ENCODE peak calls at places on chromosomes 5 and 9, in nine cellular contexts. One of them, this sample, is unnamed.

GRCh38 chr5:174717826-174718455 is 6.4 kb upstream of the MSX2 start:
- DNase-seq in left ventricle myocardium inferior: no peak
- DNase-seq in astrocyte: no peak
- DNase-seq in colonic mucosa: no peak
- DNase-seq in AG10803: no peak
- DNase-seq in IMR-90: no peak
- DNase-seq in activated CD8-positive, alpha-beta T cell treated with anti-CD3 and anti-CD28 coated beads for 36 hours: no peak
- DNase-seq in psoas muscle: no peak
- DNase-seq in brain microvascular endothelial cell: no peak
- DNase-seq in this sample: no peak

GRCh38 chr9:122200960-122201635 is 27.7 kb downstream of the LHX6 start:
- DNase-seq in left ventricle myocardium inferior: no peak
- DNase-seq in IMR-90: peak
- DNase-seq in brain microvascular endothelial cell: peak
- DNase-seq in activated CD8-positive, alpha-beta T cell treated with anti-CD3 and anti-CD28 coated beads for 36 hours: no peak
- DNase-seq in psoas muscle: peak
- DNase-seq in colonic mucosa: no peak
- DNase-seq in astrocyte: peak
- DNase-seq in AG10803: peak
- DNase-seq in this sample: no peak

GRCh38 chr5:179438041-179438441 is 92.8 kb upstream of the ADAMTS2 start:
- DNase-seq in colonic mucosa: no peak
- DNase-seq in psoas muscle: no peak
- DNase-seq in astrocyte: no peak
- DNase-seq in brain microvascular endothelial cell: no peak
- DNase-seq in IMR-90: no peak
- DNase-seq in activated CD8-positive, alpha-beta T cell treated with anti-CD3 and anti-CD28 coated beads for 36 hours: no peak
- DNase-seq in AG10803: no peak
- DNase-seq in left ventricle myocardium inferior: no peak
- DNase-seq in this sample: no peak

GRCh38 chr5:144469106-144469505 is 298.4 kb downstream of the KCTD16 start:
- DNase-seq in psoas muscle: no peak
- DNase-seq in activated CD8-positive, alpha-beta T cell treated with anti-CD3 and anti-CD28 coated beads for 36 hours: no peak
- DNase-seq in left ventricle myocardium inferior: no peak
- DNase-seq in colonic mucosa: no peak
- DNase-seq in IMR-90: peak
- DNase-seq in astrocyte: peak
- DNase-seq in brain microvascular endothelial cell: no peak
- DNase-seq in AG10803: peak
- DNase-seq in this sample: no peak

GRCh38 chr9:93110400-93110855 is 14.4 kb downstream of the CARD19 start:
- DNase-seq in left ventricle myocardium inferior: no peak
- DNase-seq in colonic mucosa: no peak
- DNase-seq in IMR-90: no peak
- DNase-seq in psoas muscle: peak
- DNase-seq in activated CD8-positive, alpha-beta T cell treated with anti-CD3 and anti-CD28 coated beads for 36 hours: no peak
- DNase-seq in brain microvascular endothelial cell: no peak
- DNase-seq in astrocyte: no peak
- DNase-seq in AG10803: no peak
- DNase-seq in this sample: peak

GRCh38 chr5:38783011-38783551 is 62.7 kb upstream of the OSMR start:
- DNase-seq in IMR-90: peak
- DNase-seq in colonic mucosa: no peak
- DNase-seq in astrocyte: peak
- DNase-seq in left ventricle myocardium inferior: no peak
- DNase-seq in activated CD8-positive, alpha-beta T cell treated with anti-CD3 and anti-CD28 coated beads for 36 hours: no peak
- DNase-seq in AG10803: peak
- DNase-seq in brain microvascular endothelial cell: peak
- DNase-seq in psoas muscle: no peak
- DNase-seq in this sample: no peak

GRCh38 chr5:54148858-54149257 is 161.5 kb downstream of the ARL15 start:
- DNase-seq in psoas muscle: no peak
- DNase-seq in brain microvascular endothelial cell: no peak
- DNase-seq in colonic mucosa: no peak
- DNase-seq in IMR-90: peak
- DNase-seq in astrocyte: no peak
- DNase-seq in activated CD8-positive, alpha-beta T cell treated with anti-CD3 and anti-CD28 coated beads for 36 hours: no peak
- DNase-seq in AG10803: peak
- DNase-seq in left ventricle myocardium inferior: no peak
- DNase-seq in this sample: no peak

GRCh38 chr5:55868846-55869245 is 17.7 kb downstream of the IL31RA start:
- DNase-seq in psoas muscle: no peak
- DNase-seq in brain microvascular endothelial cell: peak
- DNase-seq in colonic mucosa: no peak
- DNase-seq in left ventricle myocardium inferior: no peak
- DNase-seq in IMR-90: peak
- DNase-seq in AG10803: peak
- DNase-seq in activated CD8-positive, alpha-beta T cell treated with anti-CD3 and anti-CD28 coated beads for 36 hours: peak
- DNase-seq in astrocyte: peak
- DNase-seq in this sample: no peak

GRCh38 chr5:87499478-87500410 is 87.0 kb upstream of the CCNH start:
- DNase-seq in left ventricle myocardium inferior: no peak
- DNase-seq in activated CD8-positive, alpha-beta T cell treated with anti-CD3 and anti-CD28 coated beads for 36 hours: no peak
- DNase-seq in astrocyte: no peak
- DNase-seq in colonic mucosa: no peak
- DNase-seq in AG10803: peak
- DNase-seq in IMR-90: no peak
- DNase-seq in brain microvascular endothelial cell: no peak
- DNase-seq in psoas muscle: peak
- DNase-seq in this sample: no peak

GRCh38 chr5:126481243-126481642 is 58.0 kb downstream of the GRAMD2B start:
- DNase-seq in psoas muscle: no peak
- DNase-seq in activated CD8-positive, alpha-beta T cell treated with anti-CD3 and anti-CD28 coated beads for 36 hours: no peak
- DNase-seq in colonic mucosa: no peak
- DNase-seq in AG10803: peak
- DNase-seq in brain microvascular endothelial cell: no peak
- DNase-seq in left ventricle myocardium inferior: no peak
- DNase-seq in IMR-90: peak
- DNase-seq in astrocyte: peak
- DNase-seq in this sample: no peak

GRCh38 chr5:66503203-66503789 is 92.9 kb upstream of the MAST4 start:
- DNase-seq in psoas muscle: no peak
- DNase-seq in colonic mucosa: no peak
- DNase-seq in activated CD8-positive, alpha-beta T cell treated with anti-CD3 and anti-CD28 coated beads for 36 hours: no peak
- DNase-seq in brain microvascular endothelial cell: no peak
- DNase-seq in left ventricle myocardium inferior: no peak
- DNase-seq in IMR-90: no peak
- DNase-seq in AG10803: no peak
- DNase-seq in astrocyte: no peak
- DNase-seq in this sample: no peak

GRCh38 chr5:66494437-66494836 is 101.8 kb upstream of the MAST4 start:
- DNase-seq in IMR-90: no peak
- DNase-seq in AG10803: no peak
- DNase-seq in activated CD8-positive, alpha-beta T cell treated with anti-CD3 and anti-CD28 coated beads for 36 hours: peak
- DNase-seq in psoas muscle: no peak
- DNase-seq in astrocyte: no peak
- DNase-seq in brain microvascular endothelial cell: no peak
- DNase-seq in left ventricle myocardium inferior: no peak
- DNase-seq in colonic mucosa: no peak
- DNase-seq in this sample: no peak

GRCh38 chr5:66498791-66499207 is 97.4 kb upstream of the MAST4 start:
- DNase-seq in astrocyte: peak
- DNase-seq in activated CD8-positive, alpha-beta T cell treated with anti-CD3 and anti-CD28 coated beads for 36 hours: peak
- DNase-seq in colonic mucosa: no peak
- DNase-seq in psoas muscle: no peak
- DNase-seq in left ventricle myocardium inferior: no peak
- DNase-seq in AG10803: peak
- DNase-seq in IMR-90: no peak
- DNase-seq in brain microvascular endothelial cell: peak
- DNase-seq in this sample: no peak
- TF ChIP-seq CTCF in astrocyte: peak
- TF ChIP-seq CTCF in activated CD8-positive, alpha-beta T cell treated with anti-CD3 and anti-CD28 coated beads for 36 hours: no peak
- TF ChIP-seq CTCF in colonic mucosa: no peak
- TF ChIP-seq CTCF in psoas muscle: no peak
- TF ChIP-seq CTCF in left ventricle myocardium inferior: peak
- TF ChIP-seq CTCF in AG10803: peak
- TF ChIP-seq CTCF in IMR-90: no peak
- TF ChIP-seq CTCF in brain microvascular endothelial cell: peak
- TF ChIP-seq CTCF in this sample: no peak

GRCh38 chr5:132677191-132677590 is 3.4 kb downstream of the IL4 start:
- DNase-seq in AG10803: peak
- DNase-seq in IMR-90: peak
- DNase-seq in colonic mucosa: peak
- DNase-seq in activated CD8-positive, alpha-beta T cell treated with anti-CD3 and anti-CD28 coated beads for 36 hours: no peak
- DNase-seq in psoas muscle: peak
- DNase-seq in left ventricle myocardium inferior: no peak
- DNase-seq in astrocyte: peak
- DNase-seq in brain microvascular endothelial cell: peak
- DNase-seq in this sample: no peak
- TF ChIP-seq CTCF in AG10803: peak
- TF ChIP-seq CTCF in IMR-90: peak
- TF ChIP-seq CTCF in colonic mucosa: no peak
- TF ChIP-seq CTCF in activated CD8-positive, alpha-beta T cell treated with anti-CD3 and anti-CD28 coated beads for 36 hours: no peak
- TF ChIP-seq CTCF in psoas muscle: peak
- TF ChIP-seq CTCF in left ventricle myocardium inferior: no peak
- TF ChIP-seq CTCF in astrocyte: peak
- TF ChIP-seq CTCF in brain microvascular endothelial cell: peak
- TF ChIP-seq CTCF in this sample: no peak

GRCh38 chr5:82560546-82560945 is 282.4 kb upstream of the RPS23 start:
- DNase-seq in IMR-90: no peak
- DNase-seq in AG10803: no peak
- DNase-seq in colonic mucosa: no peak
- DNase-seq in astrocyte: no peak
- DNase-seq in brain microvascular endothelial cell: no peak
- DNase-seq in left ventricle myocardium inferior: no peak
- DNase-seq in psoas muscle: no peak
- DNase-seq in activated CD8-positive, alpha-beta T cell treated with anti-CD3 and anti-CD28 coated beads for 36 hours: no peak
- DNase-seq in this sample: no peak
- TF ChIP-seq CTCF in IMR-90: no peak
- TF ChIP-seq CTCF in AG10803: no peak
- TF ChIP-seq CTCF in colonic mucosa: no peak
- TF ChIP-seq CTCF in astrocyte: no peak
- TF ChIP-seq CTCF in brain microvascular endothelial cell: no peak
- TF ChIP-seq CTCF in left ventricle myocardium inferior: no peak
- TF ChIP-seq CTCF in psoas muscle: no peak
- TF ChIP-seq CTCF in activated CD8-positive, alpha-beta T cell treated with anti-CD3 and anti-CD28 coated beads for 36 hours: no peak
- TF ChIP-seq CTCF in this sample: no peak

GRCh38 chr5:177364159-177364962 is 6.6 kb downstream of the RGS14 start:
- DNase-seq in AG10803: no peak
- DNase-seq in activated CD8-positive, alpha-beta T cell treated with anti-CD3 and anti-CD28 coated beads for 36 hours: peak
- DNase-seq in IMR-90: no peak
- DNase-seq in left ventricle myocardium inferior: no peak
- DNase-seq in astrocyte: no peak
- DNase-seq in brain microvascular endothelial cell: no peak
- DNase-seq in psoas muscle: peak
- DNase-seq in colonic mucosa: no peak
- DNase-seq in this sample: no peak

GRCh38 chr5:177361418-177362101 is 3.8 kb downstream of the RGS14 start:
- DNase-seq in brain microvascular endothelial cell: no peak
- DNase-seq in astrocyte: no peak
- DNase-seq in AG10803: no peak
- DNase-seq in left ventricle myocardium inferior: no peak
- DNase-seq in colonic mucosa: no peak
- DNase-seq in activated CD8-positive, alpha-beta T cell treated with anti-CD3 and anti-CD28 coated beads for 36 hours: peak
- DNase-seq in IMR-90: no peak
- DNase-seq in psoas muscle: peak
- DNase-seq in this sample: no peak

GRCh38 chr5:177363565-177363964 is 5.8 kb downstream of the RGS14 start:
- DNase-seq in AG10803: no peak
- DNase-seq in activated CD8-positive, alpha-beta T cell treated with anti-CD3 and anti-CD28 coated beads for 36 hours: no peak
- DNase-seq in psoas muscle: no peak
- DNase-seq in astrocyte: no peak
- DNase-seq in colonic mucosa: no peak
- DNase-seq in left ventricle myocardium inferior: no peak
- DNase-seq in brain microvascular endothelial cell: no peak
- DNase-seq in IMR-90: no peak
- DNase-seq in this sample: no peak

GRCh38 chr5:177362102-177362868 is 4.6 kb downstream of the RGS14 start:
- DNase-seq in colonic mucosa: no peak
- DNase-seq in AG10803: no peak
- DNase-seq in activated CD8-positive, alpha-beta T cell treated with anti-CD3 and anti-CD28 coated beads for 36 hours: no peak
- DNase-seq in astrocyte: no peak
- DNase-seq in brain microvascular endothelial cell: no peak
- DNase-seq in left ventricle myocardium inferior: no peak
- DNase-seq in psoas muscle: no peak
- DNase-seq in IMR-90: no peak
- DNase-seq in this sample: no peak

DNA sequence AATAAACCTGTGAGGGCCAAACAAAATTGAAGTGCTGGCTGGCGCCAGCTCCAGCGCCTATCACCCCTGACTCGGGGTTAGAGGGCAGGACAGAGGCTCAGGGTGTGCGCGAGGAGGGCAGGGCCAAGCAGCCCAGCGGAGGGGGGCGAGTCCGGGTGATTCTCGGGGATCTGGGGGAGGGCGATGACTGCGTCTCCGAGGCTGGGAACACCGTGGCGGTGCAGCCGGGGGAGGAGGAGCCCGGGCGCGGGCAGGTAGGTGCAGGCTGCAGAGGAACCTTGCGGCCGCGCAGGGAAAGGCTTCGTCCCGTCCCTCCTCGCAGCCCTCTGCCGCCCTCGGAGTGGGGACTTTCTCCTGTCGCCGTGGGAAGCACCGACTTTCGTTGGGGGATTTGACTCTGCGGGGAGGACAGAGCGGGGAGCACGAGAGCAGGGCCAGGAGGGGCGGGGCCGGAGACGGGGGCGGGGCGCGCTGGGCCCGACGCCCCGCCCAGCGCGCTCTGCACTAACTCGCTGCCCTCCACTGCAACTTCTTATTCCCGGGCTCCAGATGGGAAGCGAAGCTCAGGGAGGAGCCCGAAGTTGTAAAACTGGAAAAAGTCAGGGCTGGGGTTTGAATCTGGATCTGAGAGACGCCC is 5.3 kb downstream of the RGS14 start:
- DNase-seq in brain microvascular endothelial cell: no peak
- DNase-seq in psoas muscle: peak
- DNase-seq in left ventricle myocardium inferior: peak
- DNase-seq in activated CD8-positive, alpha-beta T cell treated with anti-CD3 and anti-CD28 coated beads for 36 hours: peak
- DNase-seq in AG10803: peak
- DNase-seq in colonic mucosa: peak
- DNase-seq in IMR-90: no peak
- DNase-seq in astrocyte: no peak
- DNase-seq in this sample: no peak
- TF ChIP-seq CTCF in brain microvascular endothelial cell: no peak
- TF ChIP-seq CTCF in psoas muscle: no peak
- TF ChIP-seq CTCF in left ventricle myocardium inferior: no peak
- TF ChIP-seq CTCF in activated CD8-positive, alpha-beta T cell treated with anti-CD3 and anti-CD28 coated beads for 36 hours: no peak
- TF ChIP-seq CTCF in AG10803: no peak
- TF ChIP-seq CTCF in colonic mucosa: no peak
- TF ChIP-seq CTCF in IMR-90: no peak
- TF ChIP-seq CTCF in astrocyte: no peak
- TF ChIP-seq CTCF in this sample: no peak

DNA sequence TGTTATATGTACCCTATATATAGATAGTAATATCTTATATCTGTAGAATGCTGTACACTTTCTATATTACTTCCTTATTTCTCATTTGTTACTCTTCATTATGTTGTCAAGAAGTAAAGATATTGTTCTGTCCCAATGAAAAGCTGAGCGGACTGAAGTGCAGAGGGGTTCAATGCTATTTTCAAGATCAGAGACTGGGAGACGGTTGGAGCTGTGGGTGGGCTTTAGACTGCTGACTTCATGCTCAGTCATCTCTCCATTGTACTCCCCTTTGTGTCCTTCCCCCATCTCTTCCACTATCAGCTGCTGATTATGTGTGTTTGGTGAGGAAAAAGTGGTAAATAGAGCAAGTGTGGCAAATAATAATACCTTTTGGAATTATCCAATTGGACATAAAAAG is 532.3 kb upstream of the ZNF608 start:
- DNase-seq in psoas muscle: no peak
- DNase-seq in AG10803: no peak
- DNase-seq in left ventricle myocardium inferior: no peak
- DNase-seq in astrocyte: no peak
- DNase-seq in activated CD8-positive, alpha-beta T cell treated with anti-CD3 and anti-CD28 coated beads for 36 hours: no peak
- DNase-seq in IMR-90: no peak
- DNase-seq in colonic mucosa: no peak
- DNase-seq in brain microvascular endothelial cell: no peak
- DNase-seq in this sample: no peak
- TF ChIP-seq CTCF in psoas muscle: no peak
- TF ChIP-seq CTCF in AG10803: no peak
- TF ChIP-seq CTCF in left ventricle myocardium inferior: no peak
- TF ChIP-seq CTCF in astrocyte: no peak
- TF ChIP-seq CTCF in activated CD8-positive, alpha-beta T cell treated with anti-CD3 and anti-CD28 coated beads for 36 hours: no peak
- TF ChIP-seq CTCF in IMR-90: no peak
- TF ChIP-seq CTCF in colonic mucosa: no peak
- TF ChIP-seq CTCF in brain microvascular endothelial cell: no peak
- TF ChIP-seq CTCF in this sample: no peak

GRCh38 chr5:102536323-102536928 is 37.6 kb upstream of the SLCO6A1 start:
- DNase-seq in left ventricle myocardium inferior: no peak
- DNase-seq in activated CD8-positive, alpha-beta T cell treated with anti-CD3 and anti-CD28 coated beads for 36 hours: no peak
- DNase-seq in AG10803: peak
- DNase-seq in IMR-90: peak
- DNase-seq in brain microvascular endothelial cell: no peak
- DNase-seq in colonic mucosa: no peak
- DNase-seq in psoas muscle: no peak
- DNase-seq in astrocyte: no peak
- DNase-seq in this sample: no peak
- TF ChIP-seq CTCF in left ventricle myocardium inferior: peak
- TF ChIP-seq CTCF in activated CD8-positive, alpha-beta T cell treated with anti-CD3 and anti-CD28 coated beads for 36 hours: peak
- TF ChIP-seq CTCF in AG10803: peak
- TF ChIP-seq CTCF in IMR-90: peak
- TF ChIP-seq CTCF in brain microvascular endothelial cell: peak
- TF ChIP-seq CTCF in colonic mucosa: no peak
- TF ChIP-seq CTCF in psoas muscle: peak
- TF ChIP-seq CTCF in astrocyte: peak
- TF ChIP-seq CTCF in this sample: no peak

This sample was measured in omental fat pad.